ENCODE peak calls at places on chromosomes 11 and 22, in six cellular contexts. One of them, this sample, is unnamed.

GRCh38 chr11:116980136-116980793 is 118.0 kb downstream of the SIK3 start:
- DNase-seq in CD8-positive, alpha-beta memory T cell: no peak
- DNase-seq in dorsolateral prefrontal cortex: no peak
- DNase-seq in AML-193: no peak
- DNase-seq in kidney tubule cell: peak
- DNase-seq in AG04450: no peak
- DNase-seq in this sample: no peak

GRCh38 chr11:88312665-88313064 is 24.9 kb downstream of the CTSC start:
- DNase-seq in CD8-positive, alpha-beta memory T cell: no peak
- DNase-seq in dorsolateral prefrontal cortex: no peak
- DNase-seq in AML-193: no peak
- DNase-seq in kidney tubule cell: no peak
- DNase-seq in AG04450: no peak
- DNase-seq in this sample: no peak

GRCh38 chr11:108474664-108475485 is 7.5 kb upstream of the C11orf65 start:
- DNase-seq in CD8-positive, alpha-beta memory T cell: no peak
- DNase-seq in dorsolateral prefrontal cortex: no peak
- DNase-seq in AML-193: no peak
- DNase-seq in kidney tubule cell: peak
- DNase-seq in AG04450: no peak
- DNase-seq in this sample: no peak

GRCh38 chr11:64306876-64307622 is 1.7 kb downstream of the ESRRA start:
- DNase-seq in CD8-positive, alpha-beta memory T cell: no peak
- DNase-seq in dorsolateral prefrontal cortex: no peak
- DNase-seq in AML-193: no peak
- DNase-seq in kidney tubule cell: peak
- DNase-seq in AG04450: no peak
- DNase-seq in this sample: no peak

GRCh38 chr11:62889484-62890437 is 9.1 kb downstream of the SLC3A2 start:
- DNase-seq in CD8-positive, alpha-beta memory T cell: no peak
- DNase-seq in dorsolateral prefrontal cortex: no peak
- DNase-seq in AML-193: no peak
- DNase-seq in kidney tubule cell: peak
- DNase-seq in AG04450: no peak
- DNase-seq in this sample: no peak

GRCh38 chr11:45900916-45901617 is 6.0 kb downstream of the FREY1 start:
- DNase-seq in CD8-positive, alpha-beta memory T cell: no peak
- DNase-seq in dorsolateral prefrontal cortex: no peak
- DNase-seq in AML-193: no peak
- DNase-seq in kidney tubule cell: no peak
- DNase-seq in AG04450: no peak
- DNase-seq in this sample: no peak

GRCh38 chr22:17999851-18000250 is 24.5 kb downstream of the MICAL3 start:
- DNase-seq in CD8-positive, alpha-beta memory T cell: no peak
- DNase-seq in dorsolateral prefrontal cortex: no peak
- DNase-seq in AML-193: no peak
- DNase-seq in kidney tubule cell: peak
- DNase-seq in AG04450: no peak
- DNase-seq in this sample: no peak

GRCh38 chr11:1087279-1087960 is 12.7 kb downstream of the MUC2 start:
- DNase-seq in CD8-positive, alpha-beta memory T cell: no peak
- DNase-seq in dorsolateral prefrontal cortex: no peak
- DNase-seq in AML-193: no peak
- DNase-seq in kidney tubule cell: no peak
- DNase-seq in AG04450: no peak
- DNase-seq in this sample: no peak

GRCh38 chr11:12175694-12176241 is 65.4 kb downstream of the MICAL2 start:
- DNase-seq in CD8-positive, alpha-beta memory T cell: no peak
- DNase-seq in dorsolateral prefrontal cortex: no peak
- DNase-seq in AML-193: no peak
- DNase-seq in kidney tubule cell: peak
- DNase-seq in AG04450: no peak
- DNase-seq in this sample: no peak

GRCh38 chr11:3969613-3970012 is 114.1 kb downstream of the STIM1 start:
- DNase-seq in CD8-positive, alpha-beta memory T cell: no peak
- DNase-seq in dorsolateral prefrontal cortex: no peak
- DNase-seq in AML-193: no peak
- DNase-seq in kidney tubule cell: no peak
- DNase-seq in AG04450: no peak
- DNase-seq in this sample: no peak

GRCh38 chr22:27995801-27996528 is 76.9 kb upstream of the PITPNB start:
- DNase-seq in CD8-positive, alpha-beta memory T cell: no peak
- DNase-seq in dorsolateral prefrontal cortex: no peak
- DNase-seq in AML-193: no peak
- DNase-seq in kidney tubule cell: no peak
- DNase-seq in AG04450: no peak
- DNase-seq in this sample: no peak

GRCh38 chr22:45823331-45823730 is 151.7 kb downstream of the ATXN10 start:
- DNase-seq in CD8-positive, alpha-beta memory T cell: no peak
- DNase-seq in dorsolateral prefrontal cortex: no peak
- DNase-seq in AML-193: no peak
- DNase-seq in kidney tubule cell: no peak
- DNase-seq in AG04450: no peak
- DNase-seq in this sample: no peak

GRCh38 chr11:103949781-103950180 is 86.7 kb upstream of the DDI1 start:
- DNase-seq in CD8-positive, alpha-beta memory T cell: no peak
- DNase-seq in dorsolateral prefrontal cortex: no peak
- DNase-seq in AML-193: no peak
- DNase-seq in kidney tubule cell: no peak
- DNase-seq in AG04450: no peak
- DNase-seq in this sample: no peak

GRCh38 chr11:83054001-83054400 is 17.7 kb downstream of the RAB30 start:
- DNase-seq in CD8-positive, alpha-beta memory T cell: no peak
- DNase-seq in dorsolateral prefrontal cortex: no peak
- DNase-seq in AML-193: no peak
- DNase-seq in kidney tubule cell: no peak
- DNase-seq in AG04450: no peak
- DNase-seq in this sample: no peak

GRCh38 chr11:83249972-83250593 is 36.1 kb downstream of the CCDC90B start:
- DNase-seq in CD8-positive, alpha-beta memory T cell: no peak
- DNase-seq in dorsolateral prefrontal cortex: no peak
- DNase-seq in AML-193: peak
- DNase-seq in kidney tubule cell: peak
- DNase-seq in AG04450: peak
- DNase-seq in this sample: peak

GRCh38 chr22:38075105-38075825 is 8.7 kb downstream of the SLC16A8 start:
- DNase-seq in CD8-positive, alpha-beta memory T cell: no peak
- DNase-seq in dorsolateral prefrontal cortex: no peak
- DNase-seq in AML-193: no peak
- DNase-seq in kidney tubule cell: no peak
- DNase-seq in AG04450: no peak
- DNase-seq in this sample: no peak

GRCh38 chr11:4092031-4092430 is 2.6 kb upstream of the RRM1 start:
- DNase-seq in CD8-positive, alpha-beta memory T cell: no peak
- DNase-seq in dorsolateral prefrontal cortex: no peak
- DNase-seq in AML-193: no peak
- DNase-seq in kidney tubule cell: no peak
- DNase-seq in AG04450: no peak
- DNase-seq in this sample: no peak

GRCh38 chr22:40741116-40741515 is 61.8 kb downstream of the MCHR1 start:
- DNase-seq in CD8-positive, alpha-beta memory T cell: no peak
- DNase-seq in dorsolateral prefrontal cortex: no peak
- DNase-seq in AML-193: no peak
- DNase-seq in kidney tubule cell: no peak
- DNase-seq in AG04450: no peak
- DNase-seq in this sample: no peak

GRCh38 chr11:103624708-103625623 is 411.5 kb upstream of the DDI1 start:
- DNase-seq in CD8-positive, alpha-beta memory T cell: no peak
- DNase-seq in dorsolateral prefrontal cortex: no peak
- DNase-seq in AML-193: no peak
- DNase-seq in kidney tubule cell: peak
- DNase-seq in AG04450: peak
- DNase-seq in this sample: no peak

GRCh38 chr11:71565263-71565662 is at the start of gene KRTAP5-10:
- DNase-seq in CD8-positive, alpha-beta memory T cell: no peak
- DNase-seq in dorsolateral prefrontal cortex: no peak
- DNase-seq in AML-193: no peak
- DNase-seq in kidney tubule cell: no peak
- DNase-seq in AG04450: no peak
- DNase-seq in this sample: no peak

GRCh38 chr22:25235547-25236290 is 16.3 kb downstream of the CRYBB2 start:
- DNase-seq in CD8-positive, alpha-beta memory T cell: peak
- DNase-seq in dorsolateral prefrontal cortex: peak
- DNase-seq in AML-193: peak
- DNase-seq in kidney tubule cell: peak
- DNase-seq in AG04450: peak
- DNase-seq in this sample: no peak

GRCh38 chr11:123235117-123235686 is 40.2 kb upstream of the CLMP start:
- DNase-seq in CD8-positive, alpha-beta memory T cell: no peak
- DNase-seq in dorsolateral prefrontal cortex: peak
- DNase-seq in AML-193: no peak
- DNase-seq in kidney tubule cell: peak
- DNase-seq in AG04450: no peak
- DNase-seq in this sample: peak

GRCh38 chr22:24089951-24090350 is 78.8 kb downstream of the CABIN1 start:
- DNase-seq in CD8-positive, alpha-beta memory T cell: no peak
- DNase-seq in dorsolateral prefrontal cortex: no peak
- DNase-seq in AML-193: no peak
- DNase-seq in kidney tubule cell: no peak
- DNase-seq in AG04450: no peak
- DNase-seq in this sample: no peak

GRCh38 chr11:127376316-127376715 is 375.7 kb upstream of the KIRREL3 start:
- DNase-seq in CD8-positive, alpha-beta memory T cell: no peak
- DNase-seq in dorsolateral prefrontal cortex: no peak
- DNase-seq in AML-193: no peak
- DNase-seq in kidney tubule cell: no peak
- DNase-seq in AG04450: no peak
- DNase-seq in this sample: no peak

GRCh38 chr22:38881464-38881871 is 9.5 kb upstream of the CBX6 start:
- DNase-seq in CD8-positive, alpha-beta memory T cell: no peak
- DNase-seq in dorsolateral prefrontal cortex: no peak
- DNase-seq in AML-193: no peak
- DNase-seq in kidney tubule cell: no peak
- DNase-seq in AG04450: peak
- DNase-seq in this sample: peak

GRCh38 chr11:33899383-33900037 is 7.6 kb upstream of the LMO2 start:
- DNase-seq in CD8-positive, alpha-beta memory T cell: no peak
- DNase-seq in dorsolateral prefrontal cortex: peak
- DNase-seq in AML-193: no peak
- DNase-seq in kidney tubule cell: peak
- DNase-seq in AG04450: peak
- DNase-seq in this sample: peak

GRCh38 chr22:30308518-30309230 is 18.1 kb downstream of the TBC1D10A start:
- DNase-seq in CD8-positive, alpha-beta memory T cell: no peak
- DNase-seq in dorsolateral prefrontal cortex: no peak
- DNase-seq in AML-193: no peak
- DNase-seq in kidney tubule cell: peak
- DNase-seq in AG04450: no peak
- DNase-seq in this sample: no peak